ENCODE peak calls at places on chromosome 9, in seven cellular contexts. O, D, E, F, U, V and Z are unnamed samples.
A peak's percentile ranks its signal among the peaks of the same experiment; 100 is the strongest.

GRCh38 chr9:126703330-126704156 is 89.8 kb downstream of the LMX1B start:
- DNase-seq in O (no peak), D (peak; percentile 63), E (peak; percentile 33), F (no peak), U (no peak), V (no peak), Z (no peak)

GRCh38 chr9:136143215-136144001 is 24.7 kb upstream of the TMEM250 start:
- DNase-seq in O (no peak), D (no peak), E (no peak), F (no peak), U (peak; percentile 86), V (no peak), Z (peak; percentile 74)

GRCh38 chr9:6955251-6955921 is 197.6 kb downstream of the KDM4C start:
- DNase-seq in O (peak; percentile 67), D (no peak), E (no peak), F (no peak), U (no peak), V (no peak), Z (peak; percentile 27)

GRCh38 chr9:131238402-131239021 is 37.8 kb downstream of the FAM78A start:
- DNase-seq in O (no peak), D (no peak), E (no peak), F (no peak), U (no peak), V (no peak), Z (peak; percentile 28)

GRCh38 chr9:85487872-85488271 is 253.9 kb downstream of the AGTPBP1 start:
- DNase-seq in O (no peak), D (no peak), E (no peak), F (no peak), U (peak; percentile 23), V (no peak), Z (no peak)

GRCh38 chr9:35001803-35002502 is 12.4 kb downstream of the DNAJB5 start:
- DNase-seq in O (no peak), D (no peak), E (no peak), F (no peak), U (no peak), V (no peak), Z (no peak)

GRCh38 chr9:69484023-69484422 is 159.0 kb downstream of the ENTREP1 start:
- DNase-seq in O (no peak), D (no peak), E (no peak), F (no peak), U (no peak), V (no peak), Z (no peak)

GRCh38 chr9:94610181-94610591 is 16.6 kb upstream of the FBP2 start:
- DNase-seq in O (no peak), D (no peak), E (no peak), F (no peak), U (no peak), V (no peak), Z (no peak)

GRCh38 chr9:105976257-105976656 is 281.9 kb downstream of the TMEM38B start:
- DNase-seq in O (no peak), D (no peak), E (no peak), F (no peak), U (no peak), V (no peak), Z (no peak)

GRCh38 chr9:10855847-10856246 is 243.0 kb upstream of the PTPRD start:
- DNase-seq in O (no peak), D (no peak), E (no peak), F (no peak), U (no peak), V (no peak), Z (no peak)

GRCh38 chr9:21994526-21994995 is at the start of gene CDKN2B-AS1:
- DNase-seq in O (peak; percentile 57), D (no peak), E (no peak), F (no peak), U (peak; percentile 74), V (peak; percentile 65), Z (peak; percentile 81)

GRCh38 chr9:121303456-121304451 is 35.8 kb downstream of the GSN start:
- DNase-seq in O (no peak), D (no peak), E (peak; percentile 63), F (no peak), U (no peak), V (no peak), Z (no peak)

GRCh38 chr9:25613709-25614108 is 64.5 kb downstream of the TUSC1 start:
- DNase-seq in O (no peak), D (no peak), E (no peak), F (no peak), U (no peak), V (no peak), Z (no peak)

GRCh38 chr9:132749316-132749715 is 79.1 kb downstream of the GTF3C4 start:
- DNase-seq in O (no peak), D (peak; percentile 80), E (peak; percentile 38), F (no peak), U (no peak), V (no peak), Z (no peak)

GRCh38 chr9:125509476-125509875 is 197.5 kb downstream of the MAPKAP1 start:
- DNase-seq in O (no peak), D (no peak), E (no peak), F (no peak), U (peak; percentile 19), V (no peak), Z (no peak)

GRCh38 chr9:73906671-73907070 is 590.5 kb upstream of the RORB start:
- DNase-seq in O (no peak), D (no peak), E (no peak), F (no peak), U (no peak), V (no peak), Z (no peak)
- TF ChIP-seq POLR2A in O (no peak), D (no peak), E (no peak), F (no peak), U (no peak), V (no peak), Z (no peak)

GRCh38 chr9:128553695-128554094 is 1.3 kb downstream of the SPTAN1 start:
- DNase-seq in O (no peak), D (no peak), E (no peak), F (no peak), U (no peak), V (no peak), Z (no peak)

GRCh38 chr9:128552744-128553221 is 396 bp downstream of the SPTAN1 start:
- DNase-seq in O (peak; percentile 48), D (peak; percentile 91), E (peak; percentile 79), F (peak; percentile 48), U (peak; percentile 68), V (peak; percentile 48), Z (peak; percentile 40)

GRCh38 chr9:128556276-128556675 is 3.9 kb downstream of the SPTAN1 start:
- DNase-seq in O (no peak), D (no peak), E (no peak), F (no peak), U (no peak), V (no peak), Z (no peak)

GRCh38 chr9:128555180-128555721 is 2.9 kb downstream of the SPTAN1 start:
- DNase-seq in O (peak; percentile 49), D (no peak), E (no peak), F (peak; percentile 58), U (no peak), V (no peak), Z (no peak)

DNA sequence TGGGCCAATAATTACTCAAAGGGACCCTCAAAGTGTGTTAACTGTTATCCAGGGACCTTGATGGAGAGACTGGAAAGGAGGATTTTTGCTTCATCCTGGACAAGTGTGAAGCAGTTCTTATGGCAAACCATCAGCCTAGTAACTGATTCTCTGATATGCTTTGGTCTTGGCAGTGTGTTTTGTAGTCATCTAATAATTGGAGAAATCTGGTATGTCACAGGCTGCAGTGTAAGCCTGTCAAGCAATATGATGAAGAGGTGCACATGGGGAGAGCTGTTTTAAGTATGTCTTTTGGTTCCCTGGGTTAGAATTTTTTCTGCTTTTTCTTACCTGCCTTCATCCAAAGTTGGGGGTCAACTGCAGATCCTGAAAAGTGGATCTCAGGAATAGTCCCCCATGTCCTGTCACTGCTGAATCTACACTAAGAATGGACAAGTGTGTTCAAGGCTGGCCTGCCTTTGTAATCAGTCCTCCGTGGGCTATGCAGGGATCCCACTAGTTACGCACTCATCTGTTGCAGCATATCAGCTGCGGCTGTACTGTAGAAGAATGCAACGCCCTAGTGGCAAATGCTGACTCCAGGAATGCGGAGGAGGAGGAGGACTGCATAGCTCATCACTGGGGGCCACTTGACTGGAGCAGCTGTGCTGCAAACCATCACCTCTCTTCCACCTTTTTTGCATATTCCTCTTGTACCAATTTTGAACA is 1.9 kb downstream of the SPTAN1 start:
- DNase-seq in O (peak; percentile 72), D (peak; percentile 88), E (peak; percentile 87), F (peak; percentile 76), U (peak; percentile 51), V (peak; percentile 57), Z (no peak)
- TF ChIP-seq POLR2A in O (peak; percentile 64), D (no peak), E (peak; percentile 26), F (peak; percentile 13), U (peak; percentile 62), V (no peak), Z (no peak)

GRCh38 chr9:124354364-124355031 is 60.7 kb downstream of the PSMB7 start:
- DNase-seq in O (no peak), D (peak; percentile 58), E (no peak), F (no peak), U (no peak), V (no peak), Z (no peak)
- TF ChIP-seq POLR2A in O (no peak), D (no peak), E (no peak), F (no peak), U (no peak), V (no peak), Z (no peak)

GRCh38 chr9:36489453-36489852 is 83.2 kb upstream of the MELK start:
- DNase-seq in O (no peak), D (no peak), E (no peak), F (no peak), U (no peak), V (no peak), Z (no peak)

GRCh38 chr9:36486454-36486932 is 86.2 kb upstream of the MELK start:
- DNase-seq in O (peak; percentile 28), D (no peak), E (no peak), F (peak; percentile 18), U (no peak), V (no peak), Z (peak; percentile 63)

GRCh38 chr9:36486933-36487481 is 85.7 kb upstream of the MELK start:
- DNase-seq in O (peak; percentile 59), D (peak; percentile 88), E (peak; percentile 76), F (peak; percentile 46), U (peak; percentile 65), V (peak; percentile 48), Z (peak; percentile 61)

GRCh38 chr9:36488322-36488838 is 84.3 kb upstream of the MELK start:
- DNase-seq in O (no peak), D (no peak), E (no peak), F (no peak), U (no peak), V (no peak), Z (no peak)

DNA sequence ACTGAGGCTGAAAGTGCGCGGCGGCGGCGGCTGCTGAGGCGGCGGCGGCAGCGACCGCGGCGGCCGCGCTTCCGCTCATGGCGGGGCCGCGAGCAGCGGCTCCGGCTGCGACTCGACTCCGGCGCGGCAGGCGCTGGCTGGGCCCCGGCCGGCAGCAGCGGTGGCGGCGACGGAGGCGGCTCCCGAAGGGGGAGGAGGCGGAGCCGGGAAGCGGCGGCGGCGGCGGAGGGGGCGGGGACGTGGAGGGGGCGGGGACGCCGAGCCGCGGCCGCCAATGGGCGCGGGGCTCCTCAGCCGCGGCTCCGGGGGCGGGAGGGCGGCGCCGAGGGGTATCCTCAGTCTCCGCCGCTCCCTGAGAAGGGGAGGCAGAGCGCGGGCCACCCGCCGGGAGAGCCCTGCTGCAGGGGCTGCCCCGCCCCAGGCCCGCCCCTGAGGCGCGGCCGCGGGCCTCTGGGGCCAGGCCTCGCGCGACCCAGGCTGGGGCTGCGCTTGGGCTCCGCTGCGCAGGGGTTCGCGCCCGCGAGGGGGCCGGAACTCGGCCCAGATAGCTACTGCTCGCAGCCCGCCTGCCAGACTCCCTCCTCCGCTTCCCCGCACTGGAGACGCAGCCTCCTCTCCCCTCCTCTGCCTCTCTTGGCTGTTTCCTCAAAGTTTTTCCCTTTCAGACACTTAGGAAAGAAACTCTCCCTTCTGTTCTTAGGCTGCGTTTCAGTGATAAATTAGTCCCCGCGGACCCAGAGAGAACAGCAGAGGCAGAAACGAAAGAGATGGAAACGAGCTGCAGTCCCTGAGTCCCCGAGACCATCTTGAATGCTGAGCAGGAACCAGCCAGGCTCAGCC is 85.0 kb upstream of the MELK start:
- DNase-seq in O (peak; percentile 95), D (peak; percentile 96), E (peak; percentile 95), F (peak; percentile 87), U (peak; percentile 80), V (peak; percentile 89), Z (peak; percentile 93)
- TF ChIP-seq POLR2A in O (peak; percentile 86), D (peak; percentile 38), E (peak; percentile 56), F (peak; percentile 93), U (peak; percentile 61), V (peak; percentile 78), Z (peak; percentile 87)